ENCODE peak calls at places on chromosomes 4 and X, in seven cellular contexts. One of them, this sample, is unnamed.

GRCh38 chrX:77668391-77669237 is 117.4 kb downstream of the ATRX start:
- DNase-seq in mammary epithelial cell: peak; percentile 44
- DNase-seq in endothelial cell of umbilical vein: peak; percentile 81
- DNase-seq in DND-41: no peak
- DNase-seq in mesenchymal stem cell: peak; percentile 66
- DNase-seq in GM23248: peak; percentile 64
- DNase-seq in K562: peak; percentile 4
- DNase-seq in this sample: no peak

GRCh38 chrX:137071596-137071995 is 37.8 kb upstream of the GPR101 start:
- DNase-seq in GM23248: no peak
- DNase-seq in mesenchymal stem cell: no peak
- DNase-seq in K562: no peak
- DNase-seq in mammary epithelial cell: no peak
- DNase-seq in endothelial cell of umbilical vein: no peak
- DNase-seq in DND-41: no peak
- DNase-seq in this sample: no peak

GRCh38 chr4:183100827-183101226 is 1.8 kb downstream of the WWC2 start:
- DNase-seq in DND-41: no peak
- DNase-seq in K562: no peak
- DNase-seq in GM23248: no peak
- DNase-seq in mammary epithelial cell: no peak
- DNase-seq in mesenchymal stem cell: peak; percentile 15
- DNase-seq in endothelial cell of umbilical vein: peak; percentile 27
- DNase-seq in this sample: no peak

GRCh38 chrX:52422884-52423283 is 54.1 kb downstream of the XAGE2 start:
- DNase-seq in mammary epithelial cell: no peak
- DNase-seq in K562: no peak
- DNase-seq in GM23248: peak; percentile 69
- DNase-seq in mesenchymal stem cell: no peak
- DNase-seq in endothelial cell of umbilical vein: no peak
- DNase-seq in DND-41: no peak
- DNase-seq in this sample: no peak

GRCh38 chr4:107044170-107044569 is 8.1 kb upstream of the DKK2 start:
- DNase-seq in mesenchymal stem cell: peak; percentile 26
- DNase-seq in GM23248: peak; percentile 35
- DNase-seq in mammary epithelial cell: no peak
- DNase-seq in endothelial cell of umbilical vein: peak; percentile 35
- DNase-seq in K562: no peak
- DNase-seq in DND-41: no peak
- DNase-seq in this sample: peak; percentile 1

GRCh38 chr4:146336413-146336807 is 122.1 kb downstream of the REELD1 start:
- DNase-seq in DND-41: no peak
- DNase-seq in endothelial cell of umbilical vein: peak; percentile 67
- DNase-seq in mammary epithelial cell: no peak
- DNase-seq in K562: no peak
- DNase-seq in mesenchymal stem cell: no peak
- DNase-seq in GM23248: no peak
- DNase-seq in this sample: no peak

GRCh38 chr4:17418010-17418409 is 93.9 kb downstream of the QDPR start:
- DNase-seq in mammary epithelial cell: no peak
- DNase-seq in GM23248: no peak
- DNase-seq in endothelial cell of umbilical vein: no peak
- DNase-seq in mesenchymal stem cell: no peak
- DNase-seq in K562: no peak
- DNase-seq in DND-41: no peak
- DNase-seq in this sample: no peak

GRCh38 chrX:41131766-41132165 is 46.5 kb downstream of the USP9X start:
- DNase-seq in endothelial cell of umbilical vein: no peak
- DNase-seq in K562: no peak
- DNase-seq in DND-41: no peak
- DNase-seq in GM23248: no peak
- DNase-seq in mammary epithelial cell: no peak
- DNase-seq in mesenchymal stem cell: no peak
- DNase-seq in this sample: no peak

GRCh38 chrX:49960061-49960460 is 37.7 kb downstream of the CLCN5 start:
- DNase-seq in GM23248: no peak
- DNase-seq in mammary epithelial cell: no peak
- DNase-seq in K562: no peak
- DNase-seq in DND-41: no peak
- DNase-seq in endothelial cell of umbilical vein: no peak
- DNase-seq in mesenchymal stem cell: no peak
- DNase-seq in this sample: no peak

GRCh38 chr4:21768349-21769310 is 179.9 kb downstream of the KCNIP4 start:
- DNase-seq in GM23248: peak; percentile 62
- DNase-seq in K562: peak; percentile 13
- DNase-seq in mammary epithelial cell: peak; percentile 61
- DNase-seq in DND-41: peak; percentile 5
- DNase-seq in endothelial cell of umbilical vein: peak; percentile 74
- DNase-seq in mesenchymal stem cell: peak; percentile 66
- DNase-seq in this sample: peak; percentile 44

GRCh38 chrX:6052111-6052745 is 176.4 kb downstream of the NLGN4X start:
- DNase-seq in mammary epithelial cell: peak; percentile 75
- DNase-seq in DND-41: no peak
- DNase-seq in GM23248: no peak
- DNase-seq in endothelial cell of umbilical vein: no peak
- DNase-seq in mesenchymal stem cell: no peak
- DNase-seq in K562: no peak
- DNase-seq in this sample: no peak

GRCh38 chr4:8283161-8283560 is 13.6 kb downstream of the HTRA3 start:
- DNase-seq in mesenchymal stem cell: no peak
- DNase-seq in DND-41: no peak
- DNase-seq in mammary epithelial cell: no peak
- DNase-seq in endothelial cell of umbilical vein: no peak
- DNase-seq in K562: no peak
- DNase-seq in GM23248: no peak
- DNase-seq in this sample: no peak

GRCh38 chr4:37246891-37247290 is 2.3 kb downstream of the NWD2 start:
- DNase-seq in DND-41: no peak
- DNase-seq in endothelial cell of umbilical vein: no peak
- DNase-seq in K562: no peak
- DNase-seq in mesenchymal stem cell: no peak
- DNase-seq in GM23248: no peak
- DNase-seq in mammary epithelial cell: no peak
- DNase-seq in this sample: no peak

GRCh38 chr4:183659919-183660318 is 826 bp downstream of the TRAPPC11 start:
- DNase-seq in mammary epithelial cell: peak; percentile 17
- DNase-seq in K562: peak; percentile 7
- DNase-seq in DND-41: no peak
- DNase-seq in mesenchymal stem cell: no peak
- DNase-seq in endothelial cell of umbilical vein: no peak
- DNase-seq in GM23248: peak; percentile 46
- DNase-seq in this sample: no peak

GRCh38 chr4:74364649-74365491 is at the start of gene EREG:
- DNase-seq in mesenchymal stem cell: peak; percentile 95
- DNase-seq in mammary epithelial cell: peak; percentile 51
- DNase-seq in DND-41: no peak
- DNase-seq in K562: peak; percentile 57
- DNase-seq in GM23248: peak; percentile 77
- DNase-seq in endothelial cell of umbilical vein: peak; percentile 36
- DNase-seq in this sample: no peak

DNA sequence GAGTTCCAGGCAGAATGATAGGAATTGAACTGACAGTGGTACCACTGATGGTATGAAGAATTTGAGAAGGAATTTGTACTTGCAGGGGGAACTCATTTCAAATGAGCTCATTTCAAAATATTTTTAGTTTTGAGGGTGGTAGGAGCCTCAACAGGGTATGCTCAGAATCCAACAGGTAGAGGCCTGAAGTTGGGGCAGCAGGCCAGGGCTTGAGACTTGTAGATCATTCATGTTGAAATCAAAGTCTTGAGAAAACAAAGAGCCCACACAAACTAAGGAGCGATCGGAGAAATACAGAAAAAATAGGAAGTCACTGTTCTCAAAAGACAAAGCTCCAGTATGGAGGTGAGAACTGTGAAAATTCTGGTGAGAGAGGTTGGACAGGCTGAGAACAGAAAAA is 1.0 kb upstream of the SLC9A6 start:
- DNase-seq in mesenchymal stem cell: no peak
- DNase-seq in DND-41: no peak
- DNase-seq in K562: no peak
- DNase-seq in endothelial cell of umbilical vein: no peak
- DNase-seq in mammary epithelial cell: no peak
- DNase-seq in GM23248: no peak
- DNase-seq in this sample: no peak
- H2AFZ ChIP-seq in mesenchymal stem cell: no peak overlapping the region
- H2AFZ ChIP-seq in DND-41: peak overlapping the region; percentile 86
- H2AFZ ChIP-seq in K562: peak overlapping the region; percentile 96
- H2AFZ ChIP-seq in endothelial cell of umbilical vein: peak overlapping the region; percentile 96
- H2AFZ ChIP-seq in mammary epithelial cell: peak overlapping the region; percentile 86
- H2AFZ ChIP-seq in GM23248: peak overlapping the region; percentile 96
- H2AFZ ChIP-seq in this sample: peak overlapping the region; percentile 96

GRCh38 chr4:87849612-87850011 is 16.8 kb downstream of the MEPE start:
- DNase-seq in endothelial cell of umbilical vein: no peak
- DNase-seq in K562: no peak
- DNase-seq in mesenchymal stem cell: peak; percentile 65
- DNase-seq in GM23248: no peak
- DNase-seq in mammary epithelial cell: no peak
- DNase-seq in DND-41: no peak
- DNase-seq in this sample: no peak
- H2AFZ ChIP-seq in endothelial cell of umbilical vein: no peak overlapping the region
- H2AFZ ChIP-seq in K562: no peak overlapping the region
- H2AFZ ChIP-seq in mesenchymal stem cell: peak overlapping the region; percentile 34
- H2AFZ ChIP-seq in GM23248: peak overlapping the region; percentile 80
- H2AFZ ChIP-seq in mammary epithelial cell: peak overlapping the region; percentile 37
- H2AFZ ChIP-seq in DND-41: no peak overlapping the region
- H2AFZ ChIP-seq in this sample: peak overlapping the region; percentile 36

GRCh38 chr4:79906306-79906705 is 166.7 kb downstream of the ANTXR2 start:
- DNase-seq in DND-41: no peak
- DNase-seq in mammary epithelial cell: no peak
- DNase-seq in K562: no peak
- DNase-seq in endothelial cell of umbilical vein: no peak
- DNase-seq in GM23248: no peak
- DNase-seq in mesenchymal stem cell: no peak
- DNase-seq in this sample: no peak
- H2AFZ ChIP-seq in DND-41: no peak overlapping the region
- H2AFZ ChIP-seq in mammary epithelial cell: no peak overlapping the region
- H2AFZ ChIP-seq in K562: no peak overlapping the region
- H2AFZ ChIP-seq in endothelial cell of umbilical vein: no peak overlapping the region
- H2AFZ ChIP-seq in GM23248: no peak overlapping the region
- H2AFZ ChIP-seq in mesenchymal stem cell: no peak overlapping the region
- H2AFZ ChIP-seq in this sample: no peak overlapping the region

GRCh38 chr4:124429746-124430250 is 282.7 kb downstream of the ANKRD50 start:
- DNase-seq in endothelial cell of umbilical vein: peak; percentile 69
- DNase-seq in mesenchymal stem cell: no peak
- DNase-seq in GM23248: no peak
- DNase-seq in DND-41: no peak
- DNase-seq in K562: no peak
- DNase-seq in mammary epithelial cell: no peak
- DNase-seq in this sample: no peak
- H2AFZ ChIP-seq in endothelial cell of umbilical vein: no peak overlapping the region
- H2AFZ ChIP-seq in mesenchymal stem cell: no peak overlapping the region
- H2AFZ ChIP-seq in GM23248: peak overlapping the region; percentile 62
- H2AFZ ChIP-seq in DND-41: no peak overlapping the region
- H2AFZ ChIP-seq in K562: no peak overlapping the region
- H2AFZ ChIP-seq in mammary epithelial cell: peak overlapping the region; percentile 89
- H2AFZ ChIP-seq in this sample: no peak overlapping the region

GRCh38 chr4:123750044-123750443 is 353.4 kb downstream of the SPRY1 start:
- DNase-seq in mammary epithelial cell: no peak
- DNase-seq in K562: no peak
- DNase-seq in DND-41: no peak
- DNase-seq in mesenchymal stem cell: no peak
- DNase-seq in GM23248: no peak
- DNase-seq in endothelial cell of umbilical vein: no peak
- DNase-seq in this sample: no peak
- H2AFZ ChIP-seq in mammary epithelial cell: no peak overlapping the region
- H2AFZ ChIP-seq in K562: no peak overlapping the region
- H2AFZ ChIP-seq in DND-41: no peak overlapping the region
- H2AFZ ChIP-seq in mesenchymal stem cell: no peak overlapping the region
- H2AFZ ChIP-seq in GM23248: no peak overlapping the region
- H2AFZ ChIP-seq in endothelial cell of umbilical vein: peak overlapping the region; percentile 12
- H2AFZ ChIP-seq in this sample: no peak overlapping the region

DNA sequence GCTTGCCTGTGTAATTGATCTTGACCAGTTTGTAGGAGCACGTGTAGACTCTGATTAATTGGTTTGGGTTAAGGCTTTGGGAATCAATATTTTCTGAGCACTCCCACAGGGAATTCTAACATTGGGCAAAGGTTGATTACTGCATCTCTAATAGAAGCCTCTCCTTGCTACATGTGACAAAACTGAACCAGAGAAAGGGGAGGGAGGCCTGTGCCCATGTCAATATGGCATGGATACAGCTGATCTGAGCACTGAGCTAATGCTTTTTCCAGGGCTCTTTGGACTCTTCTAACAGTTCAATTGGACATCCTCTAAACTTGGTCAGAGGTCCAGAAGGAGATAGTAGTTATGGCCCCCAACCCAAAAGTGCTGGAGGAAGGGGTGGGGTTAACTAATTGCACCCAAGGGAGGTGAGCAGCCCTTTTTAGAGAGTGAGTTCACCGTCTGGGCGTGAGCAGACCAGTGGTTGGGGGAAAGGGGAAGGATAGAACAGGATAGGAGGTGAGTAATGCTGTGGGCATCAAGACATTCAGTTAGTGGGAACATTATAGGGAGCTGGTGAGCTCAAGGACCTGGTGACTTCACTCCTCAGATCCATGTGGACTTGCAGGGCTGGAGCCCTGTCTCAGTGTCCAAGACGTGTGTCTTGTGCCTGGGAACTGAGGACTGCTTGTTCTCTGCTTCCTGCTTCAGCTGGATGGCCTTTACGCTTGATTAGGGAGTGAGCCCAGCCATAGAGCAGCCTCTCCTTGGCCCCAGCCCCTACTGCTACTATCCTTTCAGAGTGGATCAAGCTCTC is 22.8 kb downstream of the MSN start:
- DNase-seq in DND-41: no peak
- DNase-seq in K562: no peak
- DNase-seq in endothelial cell of umbilical vein: no peak
- DNase-seq in mammary epithelial cell: peak; percentile 74
- DNase-seq in mesenchymal stem cell: peak; percentile 88
- DNase-seq in GM23248: peak; percentile 89
- DNase-seq in this sample: no peak
- H2AFZ ChIP-seq in DND-41: no peak overlapping the region
- H2AFZ ChIP-seq in K562: no peak overlapping the region
- H2AFZ ChIP-seq in endothelial cell of umbilical vein: no peak overlapping the region
- H2AFZ ChIP-seq in mammary epithelial cell: no peak overlapping the region
- H2AFZ ChIP-seq in mesenchymal stem cell: no peak overlapping the region
- H2AFZ ChIP-seq in GM23248: no peak overlapping the region
- H2AFZ ChIP-seq in this sample: no peak overlapping the region

DNA sequence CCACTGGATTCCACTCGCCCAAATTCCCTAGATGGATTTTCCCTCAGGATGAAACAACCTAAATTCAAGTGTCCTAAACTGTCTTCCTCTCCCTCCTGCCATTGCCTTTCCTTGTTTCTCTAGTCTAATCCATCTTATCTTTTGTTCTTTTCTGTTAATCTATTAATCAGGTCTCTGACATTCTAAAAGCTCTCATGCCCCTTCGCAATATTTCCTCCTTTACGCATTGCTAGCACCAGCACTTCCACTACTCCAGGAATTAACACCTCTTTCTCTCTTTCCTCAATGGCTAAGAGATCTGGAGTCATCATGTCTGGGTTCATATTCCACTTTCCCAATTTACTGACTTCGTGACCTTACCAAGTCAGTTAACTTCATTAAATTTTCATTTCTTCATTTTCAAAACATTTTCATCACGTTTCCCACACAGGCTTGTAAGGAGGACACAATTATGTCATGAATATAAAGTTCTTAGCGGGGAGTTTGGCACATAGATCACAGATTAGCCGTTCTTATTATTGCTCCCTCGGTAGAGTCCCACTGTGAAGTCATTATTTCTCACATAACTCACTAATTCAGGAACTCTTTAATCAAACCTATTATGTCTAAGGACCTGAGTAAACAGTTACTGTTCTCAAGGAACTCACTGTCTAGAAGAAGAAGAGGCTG is 45.3 kb downstream of the FAT4 start:
- DNase-seq in GM23248: peak; percentile 7
- DNase-seq in DND-41: no peak
- DNase-seq in K562: no peak
- DNase-seq in mesenchymal stem cell: no peak
- DNase-seq in endothelial cell of umbilical vein: no peak
- DNase-seq in mammary epithelial cell: no peak
- DNase-seq in this sample: no peak
- H2AFZ ChIP-seq in GM23248: peak overlapping the region; percentile 41
- H2AFZ ChIP-seq in DND-41: no peak overlapping the region
- H2AFZ ChIP-seq in K562: no peak overlapping the region
- H2AFZ ChIP-seq in mesenchymal stem cell: no peak overlapping the region
- H2AFZ ChIP-seq in endothelial cell of umbilical vein: no peak overlapping the region
- H2AFZ ChIP-seq in mammary epithelial cell: no peak overlapping the region
- H2AFZ ChIP-seq in this sample: no peak overlapping the region